ENCODE peak calls at places on chromosome 2, in six cellular contexts. One of them, this sample, is unnamed.

GRCh38 chr2:239905306-239905705 is 119.8 kb downstream of the NDUFA10 start:
- DNase-seq in brain microvascular endothelial cell: no peak
- DNase-seq in activated naive CD4-positive, alpha-beta T cell treated with Interleukin-2 at 50 U/mL for 16 hours: no peak
- DNase-seq in stimulated activated CD4-positive, alpha-beta T cell treated with anti-CD3 and anti-CD28 coated beads, Interleukin-4, amount 100 ng/mL, for 48 hours: no peak
- DNase-seq in WTC11: no peak
- DNase-seq in psoas muscle: no peak
- DNase-seq in this sample: no peak

GRCh38 chr2:159362816-159363251 is 76.3 kb upstream of the WDSUB1 start:
- DNase-seq in psoas muscle: no peak
- DNase-seq in stimulated activated CD4-positive, alpha-beta T cell treated with anti-CD3 and anti-CD28 coated beads, Interleukin-4, amount 100 ng/mL, for 48 hours: no peak
- DNase-seq in WTC11: no peak
- DNase-seq in activated naive CD4-positive, alpha-beta T cell treated with Interleukin-2 at 50 U/mL for 16 hours: no peak
- DNase-seq in brain microvascular endothelial cell: no peak
- DNase-seq in this sample: peak; percentile 79

GRCh38 chr2:214591359-214591758 is 180.5 kb downstream of the VWC2L start:
- DNase-seq in stimulated activated CD4-positive, alpha-beta T cell treated with anti-CD3 and anti-CD28 coated beads, Interleukin-4, amount 100 ng/mL, for 48 hours: no peak
- DNase-seq in WTC11: no peak
- DNase-seq in activated naive CD4-positive, alpha-beta T cell treated with Interleukin-2 at 50 U/mL for 16 hours: no peak
- DNase-seq in brain microvascular endothelial cell: peak; percentile 4
- DNase-seq in psoas muscle: no peak
- DNase-seq in this sample: peak; percentile 71

GRCh38 chr2:157470321-157470720 is 26.4 kb upstream of the CYTIP start:
- DNase-seq in WTC11: no peak
- DNase-seq in stimulated activated CD4-positive, alpha-beta T cell treated with anti-CD3 and anti-CD28 coated beads, Interleukin-4, amount 100 ng/mL, for 48 hours: no peak
- DNase-seq in activated naive CD4-positive, alpha-beta T cell treated with Interleukin-2 at 50 U/mL for 16 hours: no peak
- DNase-seq in brain microvascular endothelial cell: no peak
- DNase-seq in psoas muscle: no peak
- DNase-seq in this sample: no peak

GRCh38 chr2:26462511-26463251 is 15.2 kb downstream of the OTOF start:
- DNase-seq in stimulated activated CD4-positive, alpha-beta T cell treated with anti-CD3 and anti-CD28 coated beads, Interleukin-4, amount 100 ng/mL, for 48 hours: no peak
- DNase-seq in activated naive CD4-positive, alpha-beta T cell treated with Interleukin-2 at 50 U/mL for 16 hours: no peak
- DNase-seq in WTC11: peak; percentile 71
- DNase-seq in brain microvascular endothelial cell: peak; percentile 73
- DNase-seq in psoas muscle: peak; percentile 72
- DNase-seq in this sample: peak; percentile 77

GRCh38 chr2:43212931-43213330 is 13.5 kb downstream of the ZFP36L2 start:
- DNase-seq in stimulated activated CD4-positive, alpha-beta T cell treated with anti-CD3 and anti-CD28 coated beads, Interleukin-4, amount 100 ng/mL, for 48 hours: no peak
- DNase-seq in WTC11: no peak
- DNase-seq in psoas muscle: peak; percentile 47
- DNase-seq in brain microvascular endothelial cell: no peak
- DNase-seq in activated naive CD4-positive, alpha-beta T cell treated with Interleukin-2 at 50 U/mL for 16 hours: no peak
- DNase-seq in this sample: no peak

GRCh38 chr2:199462167-199462976 is 4.6 kb upstream of the SATB2 start:
- DNase-seq in brain microvascular endothelial cell: no peak
- DNase-seq in activated naive CD4-positive, alpha-beta T cell treated with Interleukin-2 at 50 U/mL for 16 hours: no peak
- DNase-seq in stimulated activated CD4-positive, alpha-beta T cell treated with anti-CD3 and anti-CD28 coated beads, Interleukin-4, amount 100 ng/mL, for 48 hours: no peak
- DNase-seq in WTC11: peak; percentile 53
- DNase-seq in psoas muscle: no peak
- DNase-seq in this sample: no peak

GRCh38 chr2:240644171-240644651 is 18.9 kb downstream of the GPR35 start:
- DNase-seq in brain microvascular endothelial cell: no peak
- DNase-seq in stimulated activated CD4-positive, alpha-beta T cell treated with anti-CD3 and anti-CD28 coated beads, Interleukin-4, amount 100 ng/mL, for 48 hours: no peak
- DNase-seq in psoas muscle: no peak
- DNase-seq in WTC11: no peak
- DNase-seq in activated naive CD4-positive, alpha-beta T cell treated with Interleukin-2 at 50 U/mL for 16 hours: no peak
- DNase-seq in this sample: no peak

GRCh38 chr2:236536727-236537398 is 32.8 kb upstream of the ACKR3 start:
- DNase-seq in psoas muscle: no peak
- DNase-seq in activated naive CD4-positive, alpha-beta T cell treated with Interleukin-2 at 50 U/mL for 16 hours: peak; percentile 50
- DNase-seq in brain microvascular endothelial cell: no peak
- DNase-seq in stimulated activated CD4-positive, alpha-beta T cell treated with anti-CD3 and anti-CD28 coated beads, Interleukin-4, amount 100 ng/mL, for 48 hours: peak; percentile 24
- DNase-seq in WTC11: no peak
- DNase-seq in this sample: no peak

GRCh38 chr2:191315365-191315752 is 70.2 kb downstream of the MYO1B start:
- DNase-seq in stimulated activated CD4-positive, alpha-beta T cell treated with anti-CD3 and anti-CD28 coated beads, Interleukin-4, amount 100 ng/mL, for 48 hours: no peak
- DNase-seq in WTC11: no peak
- DNase-seq in brain microvascular endothelial cell: no peak
- DNase-seq in activated naive CD4-positive, alpha-beta T cell treated with Interleukin-2 at 50 U/mL for 16 hours: no peak
- DNase-seq in psoas muscle: no peak
- DNase-seq in this sample: no peak

GRCh38 chr2:108239786-108240185 is at the start of gene SULT1C3:
- DNase-seq in psoas muscle: no peak
- DNase-seq in brain microvascular endothelial cell: no peak
- DNase-seq in WTC11: no peak
- DNase-seq in activated naive CD4-positive, alpha-beta T cell treated with Interleukin-2 at 50 U/mL for 16 hours: no peak
- DNase-seq in stimulated activated CD4-positive, alpha-beta T cell treated with anti-CD3 and anti-CD28 coated beads, Interleukin-4, amount 100 ng/mL, for 48 hours: no peak
- DNase-seq in this sample: no peak

GRCh38 chr2:112075490-112076260 is 20.6 kb downstream of the TMEM87B start:
- DNase-seq in stimulated activated CD4-positive, alpha-beta T cell treated with anti-CD3 and anti-CD28 coated beads, Interleukin-4, amount 100 ng/mL, for 48 hours: no peak
- DNase-seq in brain microvascular endothelial cell: no peak
- DNase-seq in activated naive CD4-positive, alpha-beta T cell treated with Interleukin-2 at 50 U/mL for 16 hours: no peak
- DNase-seq in psoas muscle: no peak
- DNase-seq in WTC11: no peak
- DNase-seq in this sample: no peak

GRCh38 chr2:55120634-55121359 is 70.5 kb upstream of the RTN4 start:
- DNase-seq in activated naive CD4-positive, alpha-beta T cell treated with Interleukin-2 at 50 U/mL for 16 hours: no peak
- DNase-seq in WTC11: no peak
- DNase-seq in brain microvascular endothelial cell: peak; percentile 54
- DNase-seq in psoas muscle: peak; percentile 60
- DNase-seq in stimulated activated CD4-positive, alpha-beta T cell treated with anti-CD3 and anti-CD28 coated beads, Interleukin-4, amount 100 ng/mL, for 48 hours: no peak
- DNase-seq in this sample: peak; percentile 65

GRCh38 chr2:100940766-100941645 is 61.1 kb upstream of the RPL31 start:
- DNase-seq in activated naive CD4-positive, alpha-beta T cell treated with Interleukin-2 at 50 U/mL for 16 hours: peak; percentile 9
- DNase-seq in psoas muscle: no peak
- DNase-seq in brain microvascular endothelial cell: no peak
- DNase-seq in WTC11: no peak
- DNase-seq in stimulated activated CD4-positive, alpha-beta T cell treated with anti-CD3 and anti-CD28 coated beads, Interleukin-4, amount 100 ng/mL, for 48 hours: no peak
- DNase-seq in this sample: peak; percentile 39

GRCh38 chr2:186610785-186611184 is 20.9 kb downstream of the ITGAV start:
- DNase-seq in WTC11: no peak
- DNase-seq in stimulated activated CD4-positive, alpha-beta T cell treated with anti-CD3 and anti-CD28 coated beads, Interleukin-4, amount 100 ng/mL, for 48 hours: no peak
- DNase-seq in activated naive CD4-positive, alpha-beta T cell treated with Interleukin-2 at 50 U/mL for 16 hours: no peak
- DNase-seq in psoas muscle: no peak
- DNase-seq in brain microvascular endothelial cell: no peak
- DNase-seq in this sample: no peak

GRCh38 chr2:233053928-233054774 is 6.0 kb upstream of the INPP5D start:
- DNase-seq in brain microvascular endothelial cell: peak; percentile 38
- DNase-seq in psoas muscle: peak; percentile 62
- DNase-seq in activated naive CD4-positive, alpha-beta T cell treated with Interleukin-2 at 50 U/mL for 16 hours: peak; percentile 77
- DNase-seq in stimulated activated CD4-positive, alpha-beta T cell treated with anti-CD3 and anti-CD28 coated beads, Interleukin-4, amount 100 ng/mL, for 48 hours: peak; percentile 80
- DNase-seq in WTC11: peak; percentile 88
- DNase-seq in this sample: peak; percentile 51

GRCh38 chr2:49225126-49225525 is 70.8 kb upstream of the FSHR start:
- DNase-seq in psoas muscle: no peak
- DNase-seq in activated naive CD4-positive, alpha-beta T cell treated with Interleukin-2 at 50 U/mL for 16 hours: no peak
- DNase-seq in WTC11: no peak
- DNase-seq in brain microvascular endothelial cell: no peak
- DNase-seq in stimulated activated CD4-positive, alpha-beta T cell treated with anti-CD3 and anti-CD28 coated beads, Interleukin-4, amount 100 ng/mL, for 48 hours: no peak
- DNase-seq in this sample: peak; percentile 12

GRCh38 chr2:198456418-198456817 is 652.0 kb downstream of the PLCL1 start:
- DNase-seq in WTC11: no peak
- DNase-seq in psoas muscle: no peak
- DNase-seq in activated naive CD4-positive, alpha-beta T cell treated with Interleukin-2 at 50 U/mL for 16 hours: no peak
- DNase-seq in brain microvascular endothelial cell: no peak
- DNase-seq in stimulated activated CD4-positive, alpha-beta T cell treated with anti-CD3 and anti-CD28 coated beads, Interleukin-4, amount 100 ng/mL, for 48 hours: no peak
- DNase-seq in this sample: no peak

GRCh38 chr2:6866239-6866745 is 585 bp upstream of the CMPK2 start:
- DNase-seq in activated naive CD4-positive, alpha-beta T cell treated with Interleukin-2 at 50 U/mL for 16 hours: peak; percentile 39
- DNase-seq in stimulated activated CD4-positive, alpha-beta T cell treated with anti-CD3 and anti-CD28 coated beads, Interleukin-4, amount 100 ng/mL, for 48 hours: no peak
- DNase-seq in brain microvascular endothelial cell: no peak
- DNase-seq in psoas muscle: no peak
- DNase-seq in WTC11: peak; percentile 10
- DNase-seq in this sample: peak; percentile 72

GRCh38 chr2:160205511-160205910 is 5.4 kb upstream of the ITGB6 start:
- DNase-seq in stimulated activated CD4-positive, alpha-beta T cell treated with anti-CD3 and anti-CD28 coated beads, Interleukin-4, amount 100 ng/mL, for 48 hours: no peak
- DNase-seq in WTC11: no peak
- DNase-seq in psoas muscle: peak; percentile 64
- DNase-seq in activated naive CD4-positive, alpha-beta T cell treated with Interleukin-2 at 50 U/mL for 16 hours: no peak
- DNase-seq in brain microvascular endothelial cell: peak; percentile 95
- DNase-seq in this sample: peak; percentile 86

GRCh38 chr2:38315707-38316333 is 61.3 kb downstream of the ATL2 start:
- DNase-seq in brain microvascular endothelial cell: peak; percentile 53
- DNase-seq in psoas muscle: no peak
- DNase-seq in WTC11: no peak
- DNase-seq in activated naive CD4-positive, alpha-beta T cell treated with Interleukin-2 at 50 U/mL for 16 hours: no peak
- DNase-seq in stimulated activated CD4-positive, alpha-beta T cell treated with anti-CD3 and anti-CD28 coated beads, Interleukin-4, amount 100 ng/mL, for 48 hours: no peak
- DNase-seq in this sample: peak; percentile 73

GRCh38 chr2:158024288-158024898 is 77.3 kb upstream of the UPP2 start:
- DNase-seq in WTC11: peak; percentile 65
- DNase-seq in psoas muscle: peak; percentile 35
- DNase-seq in activated naive CD4-positive, alpha-beta T cell treated with Interleukin-2 at 50 U/mL for 16 hours: peak; percentile 61
- DNase-seq in stimulated activated CD4-positive, alpha-beta T cell treated with anti-CD3 and anti-CD28 coated beads, Interleukin-4, amount 100 ng/mL, for 48 hours: peak; percentile 50
- DNase-seq in brain microvascular endothelial cell: peak; percentile 33
- DNase-seq in this sample: peak; percentile 68

GRCh38 chr2:163481515-163481914 is 254.3 kb downstream of the FIGN start:
- DNase-seq in WTC11: no peak
- DNase-seq in brain microvascular endothelial cell: no peak
- DNase-seq in stimulated activated CD4-positive, alpha-beta T cell treated with anti-CD3 and anti-CD28 coated beads, Interleukin-4, amount 100 ng/mL, for 48 hours: no peak
- DNase-seq in activated naive CD4-positive, alpha-beta T cell treated with Interleukin-2 at 50 U/mL for 16 hours: no peak
- DNase-seq in psoas muscle: no peak
- DNase-seq in this sample: no peak

GRCh38 chr2:149989447-149990063 is 402.0 kb upstream of the MMADHC start:
- DNase-seq in activated naive CD4-positive, alpha-beta T cell treated with Interleukin-2 at 50 U/mL for 16 hours: no peak
- DNase-seq in stimulated activated CD4-positive, alpha-beta T cell treated with anti-CD3 and anti-CD28 coated beads, Interleukin-4, amount 100 ng/mL, for 48 hours: no peak
- DNase-seq in psoas muscle: no peak
- DNase-seq in brain microvascular endothelial cell: no peak
- DNase-seq in WTC11: no peak
- DNase-seq in this sample: peak; percentile 29

This sample was measured in choroid plexus epithelial cell.